ENCODE peak calls at places on chromosomes 2 and 18, in six cellular contexts. One of them, this sample, is unnamed.

GRCh38 chr2:132609101-132609890 is 60.7 kb downstream of the LYPD1 start:
- DNase-seq in neural crest cell: no peak
- DNase-seq in brain microvascular endothelial cell: no peak
- DNase-seq in nephron progenitor cell: no peak
- DNase-seq in activated T-cell treated with anti-CD3 and anti-CD28 coated beads for 48 hours: no peak
- DNase-seq in A549: no peak
- DNase-seq in this sample: no peak

GRCh38 chr18:24190590-24190989 is 51.7 kb downstream of the CABYR start:
- DNase-seq in neural crest cell: no peak
- DNase-seq in brain microvascular endothelial cell: peak
- DNase-seq in nephron progenitor cell: no peak
- DNase-seq in activated T-cell treated with anti-CD3 and anti-CD28 coated beads for 48 hours: no peak
- DNase-seq in A549: no peak
- DNase-seq in this sample: no peak

GRCh38 chr2:28419003-28419704 is 26.5 kb downstream of the FOSL2 start:
- DNase-seq in neural crest cell: no peak
- DNase-seq in brain microvascular endothelial cell: no peak
- DNase-seq in nephron progenitor cell: no peak
- DNase-seq in activated T-cell treated with anti-CD3 and anti-CD28 coated beads for 48 hours: no peak
- DNase-seq in A549: no peak
- DNase-seq in this sample: no peak

GRCh38 chr18:22678486-22678885 is 254.6 kb upstream of the RBBP8 start:
- DNase-seq in neural crest cell: no peak
- DNase-seq in brain microvascular endothelial cell: no peak
- DNase-seq in nephron progenitor cell: no peak
- DNase-seq in activated T-cell treated with anti-CD3 and anti-CD28 coated beads for 48 hours: no peak
- DNase-seq in A549: no peak
- DNase-seq in this sample: no peak

GRCh38 chr2:118830121-118830520 is 17.3 kb downstream of the EN1 start:
- DNase-seq in neural crest cell: no peak
- DNase-seq in brain microvascular endothelial cell: no peak
- DNase-seq in nephron progenitor cell: no peak
- DNase-seq in activated T-cell treated with anti-CD3 and anti-CD28 coated beads for 48 hours: no peak
- DNase-seq in A549: no peak
- DNase-seq in this sample: no peak

GRCh38 chr18:35470440-35470839 is 27.3 kb downstream of the INO80C start:
- DNase-seq in neural crest cell: no peak
- DNase-seq in brain microvascular endothelial cell: no peak
- DNase-seq in nephron progenitor cell: no peak
- DNase-seq in activated T-cell treated with anti-CD3 and anti-CD28 coated beads for 48 hours: no peak
- DNase-seq in A549: no peak
- DNase-seq in this sample: no peak

GRCh38 chr18:47209166-47209565 is 33.0 kb upstream of the IER3IP1 start:
- DNase-seq in neural crest cell: no peak
- DNase-seq in brain microvascular endothelial cell: no peak
- DNase-seq in nephron progenitor cell: no peak
- DNase-seq in activated T-cell treated with anti-CD3 and anti-CD28 coated beads for 48 hours: no peak
- DNase-seq in A549: no peak
- DNase-seq in this sample: no peak

GRCh38 chr2:135373702-135374101 is 157.3 kb downstream of the ZRANB3 start:
- DNase-seq in neural crest cell: no peak
- DNase-seq in brain microvascular endothelial cell: no peak
- DNase-seq in nephron progenitor cell: no peak
- DNase-seq in activated T-cell treated with anti-CD3 and anti-CD28 coated beads for 48 hours: no peak
- DNase-seq in A549: no peak
- DNase-seq in this sample: no peak

GRCh38 chr2:216195565-216195978 is 86.4 kb downstream of the XRCC5 start:
- DNase-seq in neural crest cell: no peak
- DNase-seq in brain microvascular endothelial cell: peak
- DNase-seq in nephron progenitor cell: no peak
- DNase-seq in activated T-cell treated with anti-CD3 and anti-CD28 coated beads for 48 hours: peak
- DNase-seq in A549: no peak
- DNase-seq in this sample: no peak

GRCh38 chr2:218821605-218822211 is 9.9 kb downstream of the PRKAG3 start:
- DNase-seq in neural crest cell: no peak
- DNase-seq in brain microvascular endothelial cell: no peak
- DNase-seq in nephron progenitor cell: no peak
- DNase-seq in activated T-cell treated with anti-CD3 and anti-CD28 coated beads for 48 hours: no peak
- DNase-seq in A549: no peak
- DNase-seq in this sample: no peak

GRCh38 chr2:26530696-26531095 is 52.8 kb upstream of the OTOF start:
- DNase-seq in neural crest cell: no peak
- DNase-seq in brain microvascular endothelial cell: peak
- DNase-seq in nephron progenitor cell: no peak
- DNase-seq in activated T-cell treated with anti-CD3 and anti-CD28 coated beads for 48 hours: no peak
- DNase-seq in A549: no peak
- DNase-seq in this sample: no peak

GRCh38 chr18:23845988-23846630 is 156.9 kb downstream of the LAMA3 start:
- DNase-seq in neural crest cell: no peak
- DNase-seq in brain microvascular endothelial cell: no peak
- DNase-seq in nephron progenitor cell: no peak
- DNase-seq in activated T-cell treated with anti-CD3 and anti-CD28 coated beads for 48 hours: no peak
- DNase-seq in A549: no peak
- DNase-seq in this sample: no peak

GRCh38 chr2:181546086-181546485 is 88.9 kb downstream of the ITGA4 start:
- DNase-seq in neural crest cell: no peak
- DNase-seq in brain microvascular endothelial cell: peak
- DNase-seq in nephron progenitor cell: no peak
- DNase-seq in activated T-cell treated with anti-CD3 and anti-CD28 coated beads for 48 hours: no peak
- DNase-seq in A549: no peak
- DNase-seq in this sample: no peak